ENCODE peak calls at places on chromosomes 16 and 17, in four cellular contexts. One of them, this sample, is unnamed.

GRCh38 chr17:16477255-16477654 is 14.7 kb downstream of the LRRC75A start:
- DNase-seq in activated CD4-positive, alpha-beta T cell treated with anti-CD3 and anti-CD28 coated beads, Interleukin-2, amount 10 ng/mL, durations not matched to agents 7 days and 5 days: no peak
- DNase-seq in stimulated activated effector memory CD8-positive, alpha-beta T cell treated with anti-CD3 and anti-CD28 coated beads, Interleukin-12 subunit alpha, Interleukin-12 subunit beta, amount 100 ng/mL, for 72 hours: no peak
- DNase-seq in lung: no peak
- DNase-seq in this sample: no peak

GRCh38 chr17:52604105-52604504 is 445.6 kb upstream of the CA10 start:
- DNase-seq in lung: no peak
- DNase-seq in stimulated activated effector memory CD8-positive, alpha-beta T cell treated with anti-CD3 and anti-CD28 coated beads, Interleukin-12 subunit alpha, Interleukin-12 subunit beta, amount 100 ng/mL, for 72 hours: no peak
- DNase-seq in activated CD4-positive, alpha-beta T cell treated with anti-CD3 and anti-CD28 coated beads, Interleukin-2, amount 10 ng/mL, durations not matched to agents 7 days and 5 days: no peak
- DNase-seq in this sample: no peak

GRCh38 chr17:4161560-4162221 is 18.7 kb downstream of the CYB5D2 start:
- DNase-seq in lung: no peak
- DNase-seq in activated CD4-positive, alpha-beta T cell treated with anti-CD3 and anti-CD28 coated beads, Interleukin-2, amount 10 ng/mL, durations not matched to agents 7 days and 5 days: no peak
- DNase-seq in stimulated activated effector memory CD8-positive, alpha-beta T cell treated with anti-CD3 and anti-CD28 coated beads, Interleukin-12 subunit alpha, Interleukin-12 subunit beta, amount 100 ng/mL, for 72 hours: no peak
- DNase-seq in this sample: no peak

GRCh38 chr16:71707199-71707598 is 17.3 kb downstream of the PHLPP2 start:
- DNase-seq in lung: no peak
- DNase-seq in activated CD4-positive, alpha-beta T cell treated with anti-CD3 and anti-CD28 coated beads, Interleukin-2, amount 10 ng/mL, durations not matched to agents 7 days and 5 days: no peak
- DNase-seq in stimulated activated effector memory CD8-positive, alpha-beta T cell treated with anti-CD3 and anti-CD28 coated beads, Interleukin-12 subunit alpha, Interleukin-12 subunit beta, amount 100 ng/mL, for 72 hours: no peak
- DNase-seq in this sample: no peak

GRCh38 chr17:48841395-48841831 is 10.6 kb downstream of the CALCOCO2 start:
- DNase-seq in stimulated activated effector memory CD8-positive, alpha-beta T cell treated with anti-CD3 and anti-CD28 coated beads, Interleukin-12 subunit alpha, Interleukin-12 subunit beta, amount 100 ng/mL, for 72 hours: no peak
- DNase-seq in lung: no peak
- DNase-seq in activated CD4-positive, alpha-beta T cell treated with anti-CD3 and anti-CD28 coated beads, Interleukin-2, amount 10 ng/mL, durations not matched to agents 7 days and 5 days: peak
- DNase-seq in this sample: no peak

GRCh38 chr16:31874354-31875111 is 926 bp downstream of the ZNF267 start:
- DNase-seq in lung: no peak
- DNase-seq in activated CD4-positive, alpha-beta T cell treated with anti-CD3 and anti-CD28 coated beads, Interleukin-2, amount 10 ng/mL, durations not matched to agents 7 days and 5 days: peak
- DNase-seq in stimulated activated effector memory CD8-positive, alpha-beta T cell treated with anti-CD3 and anti-CD28 coated beads, Interleukin-12 subunit alpha, Interleukin-12 subunit beta, amount 100 ng/mL, for 72 hours: no peak
- DNase-seq in this sample: no peak

GRCh38 chr16:2963611-2964415 is at the start of gene KREMEN2:
- DNase-seq in lung: no peak
- DNase-seq in stimulated activated effector memory CD8-positive, alpha-beta T cell treated with anti-CD3 and anti-CD28 coated beads, Interleukin-12 subunit alpha, Interleukin-12 subunit beta, amount 100 ng/mL, for 72 hours: no peak
- DNase-seq in activated CD4-positive, alpha-beta T cell treated with anti-CD3 and anti-CD28 coated beads, Interleukin-2, amount 10 ng/mL, durations not matched to agents 7 days and 5 days: no peak
- DNase-seq in this sample: peak

GRCh38 chr17:4566785-4567184 is 6.4 kb upstream of the GGT6 start:
- DNase-seq in lung: peak
- DNase-seq in activated CD4-positive, alpha-beta T cell treated with anti-CD3 and anti-CD28 coated beads, Interleukin-2, amount 10 ng/mL, durations not matched to agents 7 days and 5 days: peak
- DNase-seq in stimulated activated effector memory CD8-positive, alpha-beta T cell treated with anti-CD3 and anti-CD28 coated beads, Interleukin-12 subunit alpha, Interleukin-12 subunit beta, amount 100 ng/mL, for 72 hours: no peak
- DNase-seq in this sample: peak

GRCh38 chr16:86046026-86046713 is 147.2 kb downstream of the IRF8 start:
- DNase-seq in stimulated activated effector memory CD8-positive, alpha-beta T cell treated with anti-CD3 and anti-CD28 coated beads, Interleukin-12 subunit alpha, Interleukin-12 subunit beta, amount 100 ng/mL, for 72 hours: no peak
- DNase-seq in lung: no peak
- DNase-seq in activated CD4-positive, alpha-beta T cell treated with anti-CD3 and anti-CD28 coated beads, Interleukin-2, amount 10 ng/mL, durations not matched to agents 7 days and 5 days: no peak
- DNase-seq in this sample: no peak

GRCh38 chr17:6507535-6507934 is 48.8 kb downstream of the PITPNM3 start:
- DNase-seq in activated CD4-positive, alpha-beta T cell treated with anti-CD3 and anti-CD28 coated beads, Interleukin-2, amount 10 ng/mL, durations not matched to agents 7 days and 5 days: no peak
- DNase-seq in stimulated activated effector memory CD8-positive, alpha-beta T cell treated with anti-CD3 and anti-CD28 coated beads, Interleukin-12 subunit alpha, Interleukin-12 subunit beta, amount 100 ng/mL, for 72 hours: no peak
- DNase-seq in lung: no peak
- DNase-seq in this sample: no peak